ENCODE peak calls at places on chromosomes 4 and X, in seven cellular contexts. Z is ovary, B is suprapubic skin, Y is HepG2, P is upper lobe of left lung, S is transverse colon, D is tibial nerve. N is an unnamed sample.

GRCh38 chr4:3221996-3222395 is 27.0 kb upstream of the MSANTD1 start:
- DNase-seq in Z (no peak), B (no peak), Y (no peak), P (no peak), S (no peak), D (no peak), N (no peak)

GRCh38 chr4:136637071-136637777 is 895.1 kb downstream of the PCDH18 start:
- DNase-seq in Z (no peak), B (no peak), Y (peak), P (no peak), S (no peak), D (no peak), N (no peak)

GRCh38 chr4:8737601-8738279 is 133.9 kb downstream of the HMX1 start:
- DNase-seq in Z (no peak), B (peak), Y (no peak), P (peak), S (no peak), D (no peak), N (no peak)

GRCh38 chrX:115337735-115338134 is 48.2 kb downstream of the LUZP4 start:
- DNase-seq in Z (peak), B (no peak), Y (no peak), P (no peak), S (no peak), D (no peak), N (no peak)

GRCh38 chrX:42708222-42708621 is 69.7 kb downstream of the PPP1R2C start:
- DNase-seq in Z (no peak), B (no peak), Y (no peak), P (no peak), S (no peak), D (no peak), N (no peak)

GRCh38 chr4:11436084-11436483 is 7.4 kb upstream of the HS3ST1 start:
- DNase-seq in Z (no peak), B (no peak), Y (no peak), P (no peak), S (no peak), D (no peak), N (no peak)

GRCh38 chr4:8310306-8310705 is 40.8 kb downstream of the HTRA3 start:
- DNase-seq in Z (peak), B (no peak), Y (no peak), P (peak), S (no peak), D (no peak), N (no peak)

GRCh38 chrX:71111141-71111843 is at the start of gene IL2RG:
- DNase-seq in Z (no peak), B (no peak), Y (no peak), P (peak), S (peak), D (no peak), N (peak)

GRCh38 chr4:145709843-145710242 is 29.9 kb downstream of the C4orf51 start:
- DNase-seq in Z (no peak), B (no peak), Y (no peak), P (no peak), S (no peak), D (no peak), N (no peak)

GRCh38 chr4:8723222-8723980 is 130.8 kb downstream of the CPZ start:
- DNase-seq in Z (peak), B (peak), Y (no peak), P (peak), S (peak), D (no peak), N (no peak)

GRCh38 chr4:175536852-175537453 is 275.1 kb downstream of the GPM6A start:
- DNase-seq in Z (no peak), B (no peak), Y (peak), P (no peak), S (no peak), D (no peak), N (peak)

GRCh38 chr4:8727131-8727530 is 134.6 kb downstream of the CPZ start:
- DNase-seq in Z (no peak), B (peak), Y (no peak), P (peak), S (peak), D (no peak), N (no peak)

GRCh38 chrX:17032351-17032750 is 85.9 kb downstream of the REPS2 start:
- DNase-seq in Z (peak), B (no peak), Y (no peak), P (peak), S (no peak), D (peak), N (no peak)

GRCh38 chr4:10347281-10347795 is 109.9 kb downstream of the ZNF518B start:
- DNase-seq in Z (no peak), B (no peak), Y (no peak), P (no peak), S (no peak), D (no peak), N (no peak)

GRCh38 chr4:10344824-10345223 is 112.4 kb downstream of the ZNF518B start:
- DNase-seq in Z (no peak), B (no peak), Y (no peak), P (no peak), S (no peak), D (no peak), N (no peak)

GRCh38 chr4:10343656-10344055 is 113.6 kb downstream of the ZNF518B start:
- DNase-seq in Z (no peak), B (no peak), Y (no peak), P (no peak), S (no peak), D (no peak), N (no peak)

GRCh38 chr4:10346023-10346422 is 111.2 kb downstream of the ZNF518B start:
- DNase-seq in Z (no peak), B (no peak), Y (no peak), P (no peak), S (no peak), D (no peak), N (no peak)

DNA sequence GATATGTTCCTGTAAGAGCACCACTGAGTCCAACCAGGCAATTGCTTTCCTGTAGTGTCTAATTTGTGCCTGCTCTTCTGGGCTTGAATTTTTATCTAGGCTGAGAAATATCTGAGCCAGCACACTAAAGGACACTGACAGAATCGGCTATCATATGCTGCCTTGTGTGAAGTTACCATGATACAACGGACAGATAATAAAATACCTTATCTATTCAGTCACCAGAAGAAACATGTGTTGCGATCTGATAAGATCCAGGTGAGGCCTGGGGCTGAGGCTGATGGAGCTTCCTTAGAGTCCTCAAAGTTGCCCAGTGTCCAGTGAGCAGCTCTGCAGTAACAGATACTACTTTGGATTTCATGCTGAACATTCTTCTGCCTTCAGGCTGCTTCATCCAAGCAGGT is 111.8 kb downstream of the ZNF518B start:
- DNase-seq in Z (no peak), B (no peak), Y (no peak), P (no peak), S (no peak), D (no peak), N (no peak)
- TF ChIP-seq EP300 in Z (no peak), B (no peak), Y (no peak), P (no peak), S (no peak), D (no peak), N (no peak)

DNA sequence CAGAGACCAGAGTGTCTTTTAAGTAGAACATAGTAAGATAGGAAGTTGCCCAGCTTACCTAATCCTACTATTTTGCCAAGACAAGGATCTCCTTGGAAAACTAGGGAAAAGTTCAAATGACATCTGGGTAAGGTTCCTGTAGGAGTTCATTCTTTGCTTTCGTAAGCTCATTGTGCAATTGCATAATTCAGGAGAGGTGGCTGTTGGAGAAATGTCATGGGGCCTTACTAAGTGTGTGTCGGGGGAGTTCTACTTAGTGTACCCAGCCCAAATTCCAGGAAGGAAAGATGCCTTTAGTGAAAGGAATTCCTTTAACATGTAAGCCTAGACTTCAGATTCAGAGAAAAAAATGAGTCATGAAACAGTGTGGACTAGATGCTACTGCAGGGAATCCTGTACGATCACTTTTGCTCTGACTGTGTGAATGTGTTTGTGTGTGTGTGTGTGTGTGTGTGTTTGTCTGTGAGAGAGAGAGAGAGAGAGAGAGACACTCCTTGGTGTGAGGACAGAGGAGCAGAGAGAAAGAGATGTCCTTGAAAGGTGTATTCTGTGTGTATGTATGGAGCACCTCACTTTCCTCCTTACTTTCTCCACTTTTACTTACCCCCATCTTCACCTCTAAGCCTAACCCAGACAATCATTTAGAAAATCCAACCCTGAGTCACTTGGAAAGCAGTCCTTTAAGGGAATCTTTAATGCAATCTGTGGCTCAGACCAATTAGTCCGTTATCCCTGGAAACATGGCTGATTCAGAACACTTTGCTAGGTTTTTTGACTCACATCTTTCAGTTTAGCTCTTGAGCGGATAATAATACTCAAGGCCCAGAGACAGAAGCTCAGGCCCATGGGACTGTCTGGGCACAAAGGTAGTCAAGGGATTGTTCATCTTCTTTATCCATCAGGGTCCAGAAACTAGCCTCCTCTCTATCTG is 114.5 kb upstream of the ACSL4 start:
- DNase-seq in Z (peak), B (no peak), Y (peak), P (peak), S (no peak), D (peak), N (no peak)
- TF ChIP-seq EP300 in Z (no peak), B (no peak), Y (no peak), P (no peak), S (no peak), D (peak), N (no peak)

GRCh38 chr4:166980419-166980818 is 253.9 kb downstream of the SPOCK3 start:
- DNase-seq in Z (no peak), B (no peak), Y (no peak), P (no peak), S (no peak), D (no peak), N (no peak)
- TF ChIP-seq EP300 in Z (no peak), B (no peak), Y (no peak), P (no peak), S (no peak), D (no peak), N (no peak)

GRCh38 chrX:20271186-20271585 is 4.5 kb upstream of the RPS6KA3 start:
- DNase-seq in Z (no peak), B (no peak), Y (peak), P (no peak), S (no peak), D (no peak), N (no peak)

GRCh38 chrX:20271730-20272129 is 5.0 kb upstream of the RPS6KA3 start:
- DNase-seq in Z (no peak), B (no peak), Y (no peak), P (no peak), S (no peak), D (no peak), N (no peak)

GRCh38 chrX:20270557-20270880 is 3.8 kb upstream of the RPS6KA3 start:
- DNase-seq in Z (no peak), B (no peak), Y (peak), P (no peak), S (no peak), D (no peak), N (no peak)

GRCh38 chrX:20269848-20270556 is 3.3 kb upstream of the RPS6KA3 start:
- DNase-seq in Z (no peak), B (no peak), Y (no peak), P (no peak), S (no peak), D (no peak), N (no peak)

DNA sequence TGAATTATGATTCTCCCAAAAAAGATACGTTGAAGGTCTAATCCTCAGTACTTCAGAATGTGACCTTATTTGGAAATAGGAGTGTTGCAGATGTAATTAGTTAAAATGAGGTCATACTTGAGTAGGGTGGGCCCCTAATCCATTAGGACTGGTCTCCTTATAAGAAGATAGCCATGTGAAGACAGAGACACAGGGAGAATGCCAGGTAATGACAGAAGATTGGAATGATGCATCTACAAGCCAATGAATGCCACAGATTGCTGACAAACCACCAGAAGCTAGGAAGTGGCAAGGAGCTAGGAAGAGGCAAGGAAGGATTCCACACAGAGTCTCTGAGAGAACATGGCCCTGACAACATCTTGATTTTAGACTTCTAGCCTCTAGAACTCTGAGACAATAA is 7.4 kb upstream of the RPS6KA3 start:
- DNase-seq in Z (no peak), B (no peak), Y (no peak), P (no peak), S (no peak), D (no peak), N (no peak)
- TF ChIP-seq EP300 in Z (no peak), B (no peak), Y (no peak), P (no peak), S (no peak), D (no peak), N (no peak)

GRCh38 chrX:45711231-45711630 is 510.6 kb upstream of the DIPK2B start:
- DNase-seq in Z (no peak), B (no peak), Y (no peak), P (no peak), S (no peak), D (no peak), N (no peak)
- TF ChIP-seq EP300 in Z (no peak), B (no peak), Y (no peak), P (no peak), S (no peak), D (no peak), N (no peak)

DNA sequence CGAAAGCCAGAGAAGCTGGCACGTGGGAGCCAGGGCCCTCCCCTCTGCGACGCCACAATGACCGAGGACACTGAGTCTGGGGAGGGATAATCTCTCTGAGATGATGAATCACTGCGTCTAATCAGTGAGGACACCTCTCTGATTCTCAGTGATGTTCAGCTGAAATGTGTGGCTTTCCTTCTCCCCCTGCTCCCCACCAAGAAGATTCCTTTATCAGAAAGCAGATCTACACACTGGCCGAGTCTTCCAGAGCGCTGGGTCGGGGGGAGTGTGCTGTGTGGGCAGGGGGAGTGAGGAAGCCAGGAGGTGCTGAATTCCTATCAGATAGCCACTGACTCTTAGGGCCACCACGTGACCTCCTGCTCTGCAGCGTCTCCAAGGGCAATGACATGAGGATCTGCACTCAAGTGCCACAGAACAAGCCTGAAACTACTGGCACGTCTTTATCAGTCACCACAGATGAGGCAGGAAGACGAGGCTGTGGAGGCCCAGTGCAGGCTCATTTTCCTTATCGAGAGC is 89.2 kb downstream of the GATB start:
- DNase-seq in Z (no peak), B (no peak), Y (no peak), P (no peak), S (no peak), D (no peak), N (no peak)
- TF ChIP-seq EP300 in Z (no peak), B (no peak), Y (no peak), P (no peak), S (no peak), D (no peak), N (no peak)

GRCh38 chr4:39521253-39521908 is 5.9 kb downstream of the UGDH start:
- DNase-seq in Z (no peak), B (no peak), Y (no peak), P (no peak), S (no peak), D (no peak), N (no peak)
- TF ChIP-seq EP300 in Z (no peak), B (no peak), Y (no peak), P (no peak), S (no peak), D (no peak), N (no peak)

DNA sequence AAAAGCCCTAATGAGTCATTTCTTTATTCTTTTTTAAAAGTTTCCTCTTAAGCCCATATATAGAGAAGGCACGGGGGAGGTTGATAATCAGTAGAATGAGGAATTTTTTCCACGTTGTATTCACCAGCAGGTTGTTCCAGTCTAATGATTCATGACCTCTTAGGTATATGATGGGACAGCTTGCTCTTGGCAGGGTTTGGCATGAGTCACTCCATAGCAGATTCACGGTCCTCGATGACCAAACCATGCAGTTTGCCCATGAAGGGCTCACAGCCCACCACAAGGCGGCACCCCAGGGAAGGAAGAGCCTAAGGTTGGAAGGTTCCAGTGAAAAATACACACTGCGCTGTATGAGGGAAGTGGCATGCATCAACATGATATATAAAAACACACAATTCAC is 623.8 kb upstream of the DIPK2B start:
- DNase-seq in Z (peak), B (no peak), Y (peak), P (no peak), S (no peak), D (no peak), N (no peak)
- TF ChIP-seq EP300 in Z (no peak), B (no peak), Y (no peak), P (no peak), S (no peak), D (no peak), N (no peak)

N was measured in GM12878.